ENCODE peak calls at places on chromosome 3, in seven cellular contexts. K is heart left ventricle, U is Peyer's patch, A is tibial nerve, O is body of pancreas, W is K562, M is IMR-90. S is an unnamed sample.

GRCh38 chr3:46971742-46972141 is 4.8 kb downstream of the CCDC12 start:
- DNase-seq in M (no peak), U (no peak), O (no peak), W (no peak), K (peak; percentile 6), A (no peak), S (no peak)

GRCh38 chr3:110070539-110070916 is 733.2 kb upstream of the DPPA4 start:
- DNase-seq in U (no peak), O (no peak), A (no peak), K (no peak), W (no peak), M (no peak), S (no peak)

GRCh38 chr3:34258271-34259015 is 460.0 kb downstream of the PDCD6IP start:
- DNase-seq in M (no peak), O (no peak), U (no peak), A (no peak), K (peak; percentile 21), W (no peak), S (no peak)

GRCh38 chr3:42451116-42451515 is 40.7 kb upstream of the LYZL4 start:
- DNase-seq in M (no peak), K (no peak), O (no peak), A (no peak), W (no peak), U (no peak), S (no peak)

GRCh38 chr3:185959609-185960517 is 22.0 kb upstream of the TRA2B start:
- DNase-seq in M (peak; percentile 89), K (no peak), A (no peak), W (peak; percentile 39), U (peak; percentile 53), O (peak; percentile 37), S (no peak)

GRCh38 chr3:172808969-172809546 is 58.5 kb downstream of the ECT2 start:
- DNase-seq in M (peak; percentile 61), U (no peak), K (no peak), W (peak; percentile 11), O (no peak), A (no peak), S (no peak)

GRCh38 chr3:178560759-178561158 is 24.5 kb downstream of the KCNMB2 start:
- DNase-seq in A (no peak), W (no peak), O (no peak), K (no peak), M (no peak), U (no peak), S (no peak)

GRCh38 chr3:73681610-73682009 is 56.9 kb upstream of the PDZRN3 start:
- DNase-seq in K (no peak), M (peak; percentile 85), W (peak; percentile 3), U (no peak), A (no peak), O (no peak), S (no peak)

GRCh38 chr3:144843099-144843498 is 871.5 kb downstream of the DIPK2A start:
- DNase-seq in O (no peak), A (no peak), K (no peak), M (no peak), U (no peak), W (no peak), S (no peak)

GRCh38 chr3:145125307-145125706 is 1035.7 kb downstream of the PLOD2 start:
- DNase-seq in K (no peak), O (no peak), U (no peak), A (no peak), M (no peak), W (no peak), S (no peak)

GRCh38 chr3:105885261-105885660 is 16.4 kb upstream of the CBLB start:
- DNase-seq in W (no peak), A (no peak), K (no peak), M (no peak), O (no peak), U (no peak), S (no peak)

GRCh38 chr3:126523745-126524428 is at the start of gene CHST13:
- DNase-seq in M (peak; percentile 16), A (no peak), K (peak; percentile 75), U (peak; percentile 79), O (peak; percentile 64), W (peak; percentile 52), S (peak; percentile 46)

GRCh38 chr3:133487920-133488540 is 85.5 kb upstream of the CDV3 start:
- DNase-seq in K (no peak), A (no peak), O (peak; percentile 44), U (peak; percentile 74), M (peak; percentile 27), W (peak; percentile 43), S (no peak)

GRCh38 chr3:42066516-42067181 is 24.5 kb upstream of the TRAK1 start:
- DNase-seq in O (peak; percentile 43), W (no peak), K (peak; percentile 55), U (peak; percentile 52), A (no peak), M (peak; percentile 74), S (no peak)

GRCh38 chr3:115018694-115019093 is 128.4 kb downstream of the ZBTB20 start:
- DNase-seq in U (no peak), A (no peak), K (no peak), O (no peak), W (no peak), M (no peak), S (no peak)

GRCh38 chr3:12886106-12886679 is 44.8 kb upstream of the RPL32 start:
- DNase-seq in W (no peak), M (no peak), K (peak; percentile 3), U (no peak), O (no peak), A (no peak), S (no peak)

GRCh38 chr3:141625506-141625905 is 112.6 kb upstream of the RNF7 start:
- DNase-seq in M (peak; percentile 34), O (no peak), W (no peak), U (no peak), K (no peak), A (no peak), S (no peak)

GRCh38 chr3:120559228-120560061 is 36.7 kb upstream of the NDUFB4 start:
- DNase-seq in M (peak; percentile 85), K (peak; percentile 73), O (no peak), U (no peak), W (peak; percentile 17), A (no peak), S (no peak)

GRCh38 chr3:111080357-111080937 is 8.8 kb downstream of the NECTIN3 start:
- DNase-seq in A (no peak), K (no peak), O (no peak), M (peak; percentile 78), W (no peak), U (no peak), S (no peak)

GRCh38 chr3:31232049-31233040 is 300.4 kb upstream of the STT3B start:
- DNase-seq in O (no peak), A (no peak), K (peak; percentile 35), W (no peak), M (no peak), U (peak; percentile 52), S (no peak)

GRCh38 chr3:43613980-43614379 is 7.8 kb downstream of the ANO10 start:
- DNase-seq in K (no peak), W (no peak), O (no peak), M (no peak), A (no peak), U (no peak), S (no peak)

GRCh38 chr3:14605070-14605469 is 46.5 kb upstream of the CCDC174 start:
- DNase-seq in K (no peak), O (no peak), M (peak; percentile 51), W (no peak), U (no peak), A (no peak), S (peak; percentile 46)

GRCh38 chr3:185332026-185332735 is 30.8 kb upstream of the MAP3K13 start:
- DNase-seq in M (peak; percentile 82), K (no peak), O (no peak), U (no peak), W (no peak), A (no peak), S (no peak)

GRCh38 chr3:30795176-30795575 is 99.3 kb downstream of the GADL1 start:
- DNase-seq in U (no peak), K (no peak), O (no peak), A (no peak), W (no peak), M (peak; percentile 6), S (no peak)

GRCh38 chr3:52246728-52247454 is 1.3 kb downstream of the PPM1M start:
- DNase-seq in K (peak; percentile 42), M (no peak), W (no peak), A (no peak), U (no peak), O (no peak), S (no peak)

DNA sequence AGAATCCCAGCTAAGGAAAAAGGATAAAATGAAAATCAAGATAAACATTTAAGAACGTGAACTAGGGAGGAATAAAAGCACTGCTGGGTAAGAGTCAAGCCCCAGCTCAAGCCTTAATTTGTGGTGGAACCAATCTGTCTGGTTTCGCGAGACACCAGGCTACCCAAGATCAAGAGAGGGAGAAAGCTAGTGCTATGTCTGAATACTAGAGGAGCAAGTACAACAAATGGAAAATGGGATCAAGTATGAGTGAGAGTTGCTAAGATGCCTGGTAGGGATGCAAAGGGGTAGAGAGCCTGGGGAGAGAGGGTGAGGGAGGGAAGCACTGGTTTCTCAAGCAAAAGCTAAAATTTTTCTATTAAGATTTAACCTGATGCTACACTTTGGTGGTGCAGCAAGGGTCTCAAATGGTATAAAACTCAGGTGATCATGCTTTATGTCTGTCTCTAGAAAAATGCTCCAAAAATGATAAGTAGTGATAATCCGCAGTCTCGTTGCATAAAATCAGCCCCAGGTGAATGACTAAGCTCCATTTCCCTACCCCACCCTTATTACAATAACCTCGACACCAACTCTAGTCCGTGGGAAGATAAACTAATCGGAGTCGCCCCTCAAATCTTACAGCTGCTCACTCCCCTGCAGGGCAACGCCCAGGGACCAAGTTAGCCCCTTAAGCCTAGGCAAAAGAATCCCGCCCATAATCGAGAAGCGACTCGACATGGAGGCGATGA is 1.7 kb upstream of the SETD5 start:
- DNase-seq in K (no peak), M (no peak), W (no peak), A (no peak), U (no peak), O (no peak), S (no peak)
- TF ChIP-seq POLR2A in K (no peak), M (no peak), W (no peak), A (no peak), U (no peak), O (no peak), S (no peak)

GRCh38 chr3:19213608-19214220 is 65.4 kb downstream of the KCNH8 start:
- DNase-seq in O (no peak), M (no peak), U (no peak), W (no peak), K (no peak), A (no peak), S (no peak)
- TF ChIP-seq CTCF in O (no peak), M (no peak), U (no peak), W (no peak), K (peak; percentile 8), A (no peak), S (no peak)

GRCh38 chr3:195149292-195149691 is 121.7 kb downstream of the XXYLT1 start:
- DNase-seq in A (no peak), O (no peak), M (no peak), K (no peak), U (no peak), W (no peak), S (no peak)
- TF ChIP-seq POLR2A in A (no peak), O (no peak), M (no peak), K (no peak), U (no peak), W (no peak), S (no peak)

DNA sequence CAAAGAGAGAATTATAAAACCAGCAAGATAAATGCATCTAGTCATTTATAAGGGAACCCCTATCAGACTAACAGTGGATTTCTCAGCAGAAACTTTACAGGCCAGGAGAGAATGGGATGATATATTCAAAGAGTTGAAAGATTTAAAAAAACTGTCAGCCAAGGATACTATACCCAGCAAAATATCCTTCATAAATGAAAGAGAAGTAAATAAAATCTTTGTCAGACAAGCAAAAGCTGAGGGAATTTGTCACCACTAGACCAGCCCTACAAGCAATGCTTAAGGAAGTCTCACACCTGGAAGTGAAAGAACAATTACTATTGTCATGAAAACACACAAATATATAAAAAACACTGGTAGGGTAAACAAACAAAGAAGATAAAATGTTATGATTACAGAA is 113.4 kb upstream of the FAM3D start:
- DNase-seq in W (no peak), O (no peak), A (no peak), K (no peak), M (no peak), U (no peak), S (no peak)
- TF ChIP-seq CTCF in W (no peak), O (no peak), A (no peak), K (no peak), M (no peak), U (no peak), S (no peak)

S was measured in stomach.